ENCODE peak calls at places on chromosome 2, in six cellular contexts. D, G, F, M, B and J are unnamed samples.

GRCh38 chr2:231715988-231716616 is 7.8 kb downstream of the PTMA start:
- DNase-seq in D (no peak), G (peak), F (no peak), M (no peak), B (no peak), J (no peak)

GRCh38 chr2:71802556-71802955 is 345.1 kb downstream of the CYP26B1 start:
- DNase-seq in D (no peak), G (no peak), F (no peak), M (no peak), B (no peak), J (no peak)

GRCh38 chr2:121128741-121129659 is 156.0 kb downstream of the TFCP2L1 start:
- DNase-seq in D (no peak), G (peak), F (peak), M (no peak), B (peak), J (no peak)

GRCh38 chr2:222304737-222305509 is 6.1 kb upstream of the PAX3 start:
- DNase-seq in D (no peak), G (no peak), F (peak), M (no peak), B (no peak), J (no peak)

GRCh38 chr2:167955264-167955906 is 292.0 kb downstream of the STK39 start:
- DNase-seq in D (no peak), G (no peak), F (no peak), M (no peak), B (no peak), J (no peak)

GRCh38 chr2:86392873-86393272 is 48.3 kb upstream of the KDM3A start:
- DNase-seq in D (no peak), G (no peak), F (no peak), M (no peak), B (no peak), J (no peak)

GRCh38 chr2:36277146-36277808 is 78.3 kb upstream of the CRIM1 start:
- DNase-seq in D (no peak), G (no peak), F (no peak), M (no peak), B (no peak), J (no peak)

GRCh38 chr2:221649045-221649444 is 76.9 kb upstream of the EPHA4 start:
- DNase-seq in D (no peak), G (no peak), F (no peak), M (no peak), B (no peak), J (no peak)

GRCh38 chr2:235506291-235506996 is 12.6 kb downstream of the AGAP1 start:
- DNase-seq in D (no peak), G (no peak), F (no peak), M (no peak), B (no peak), J (no peak)

GRCh38 chr2:120350801-120351324 is 4.9 kb downstream of the INHBB start:
- DNase-seq in D (no peak), G (peak), F (no peak), M (no peak), B (no peak), J (no peak)

GRCh38 chr2:205848601-205849000 is 166.3 kb downstream of the NRP2 start:
- DNase-seq in D (no peak), G (no peak), F (no peak), M (no peak), B (no peak), J (no peak)

GRCh38 chr2:28658369-28658768 is 93.3 kb upstream of the PPP1CB start:
- DNase-seq in D (no peak), G (no peak), F (no peak), M (no peak), B (no peak), J (no peak)

GRCh38 chr2:190649035-190649797 is at the start of gene NAB1:
- DNase-seq in D (peak), G (peak), F (peak), M (no peak), B (peak), J (peak)
- TF ChIP-seq POLR2AphosphoS5 in D (no peak), G (no peak), F (no peak), M (peak), B (no peak), J (peak)

GRCh38 chr2:11746376-11746806 is at the start of gene LPIN1:
- DNase-seq in D (peak), G (peak), F (peak), M (no peak), B (peak), J (peak)
- TF ChIP-seq POLR2A in D (peak), G (no peak), F (no peak), M (peak), B (peak), J (peak)

GRCh38 chr2:30684546-30684945 is 122.7 kb downstream of the CAPN13 start:
- DNase-seq in D (no peak), G (no peak), F (peak), M (no peak), B (no peak), J (no peak)

GRCh38 chr2:30684026-30684425 is 123.2 kb downstream of the CAPN13 start:
- DNase-seq in D (no peak), G (no peak), F (peak), M (no peak), B (no peak), J (no peak)

GRCh38 chr2:30686669-30687068 is 120.6 kb downstream of the CAPN13 start:
- DNase-seq in D (no peak), G (no peak), F (peak), M (no peak), B (no peak), J (no peak)

GRCh38 chr2:30684996-30685395 is 122.2 kb downstream of the CAPN13 start:
- DNase-seq in D (no peak), G (no peak), F (peak), M (no peak), B (no peak), J (no peak)

DNA sequence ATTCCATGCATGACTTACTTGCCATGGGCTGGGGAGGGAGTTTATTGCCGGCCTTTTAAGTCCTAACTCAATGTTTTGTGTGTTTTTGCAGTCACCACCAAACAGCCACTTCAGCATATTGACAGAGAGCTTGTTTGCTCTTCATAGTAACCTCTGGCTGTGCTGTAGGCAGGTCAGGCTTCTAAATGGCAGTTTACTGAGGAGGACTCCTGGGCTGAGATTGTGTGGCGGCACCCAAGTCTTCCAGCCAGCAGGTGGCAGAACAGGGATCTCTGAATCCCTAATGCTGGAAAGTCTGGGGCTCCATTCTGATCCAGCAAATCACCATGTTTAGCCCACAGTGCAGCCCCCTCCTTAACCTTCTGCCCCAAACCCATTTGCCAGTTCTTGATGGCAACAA is 121.2 kb downstream of the CAPN13 start:
- DNase-seq in D (no peak), G (peak), F (peak), M (no peak), B (peak), J (no peak)
- TF ChIP-seq TAF1 in D (no peak), G (no peak), F (no peak), M (no peak), B (no peak), J (no peak)

GRCh38 chr2:43019536-43020183 is 206.7 kb downstream of the ZFP36L2 start:
- DNase-seq in D (no peak), G (no peak), F (no peak), M (no peak), B (no peak), J (no peak)

GRCh38 chr2:43020990-43021677 is 205.3 kb downstream of the ZFP36L2 start:
- DNase-seq in D (no peak), G (no peak), F (no peak), M (no peak), B (no peak), J (no peak)

GRCh38 chr2:43020296-43020695 is 206.1 kb downstream of the ZFP36L2 start:
- DNase-seq in D (no peak), G (no peak), F (no peak), M (no peak), B (no peak), J (no peak)

GRCh38 chr2:43019025-43019367 is 207.4 kb downstream of the ZFP36L2 start:
- DNase-seq in D (no peak), G (no peak), F (no peak), M (no peak), B (no peak), J (no peak)

DNA sequence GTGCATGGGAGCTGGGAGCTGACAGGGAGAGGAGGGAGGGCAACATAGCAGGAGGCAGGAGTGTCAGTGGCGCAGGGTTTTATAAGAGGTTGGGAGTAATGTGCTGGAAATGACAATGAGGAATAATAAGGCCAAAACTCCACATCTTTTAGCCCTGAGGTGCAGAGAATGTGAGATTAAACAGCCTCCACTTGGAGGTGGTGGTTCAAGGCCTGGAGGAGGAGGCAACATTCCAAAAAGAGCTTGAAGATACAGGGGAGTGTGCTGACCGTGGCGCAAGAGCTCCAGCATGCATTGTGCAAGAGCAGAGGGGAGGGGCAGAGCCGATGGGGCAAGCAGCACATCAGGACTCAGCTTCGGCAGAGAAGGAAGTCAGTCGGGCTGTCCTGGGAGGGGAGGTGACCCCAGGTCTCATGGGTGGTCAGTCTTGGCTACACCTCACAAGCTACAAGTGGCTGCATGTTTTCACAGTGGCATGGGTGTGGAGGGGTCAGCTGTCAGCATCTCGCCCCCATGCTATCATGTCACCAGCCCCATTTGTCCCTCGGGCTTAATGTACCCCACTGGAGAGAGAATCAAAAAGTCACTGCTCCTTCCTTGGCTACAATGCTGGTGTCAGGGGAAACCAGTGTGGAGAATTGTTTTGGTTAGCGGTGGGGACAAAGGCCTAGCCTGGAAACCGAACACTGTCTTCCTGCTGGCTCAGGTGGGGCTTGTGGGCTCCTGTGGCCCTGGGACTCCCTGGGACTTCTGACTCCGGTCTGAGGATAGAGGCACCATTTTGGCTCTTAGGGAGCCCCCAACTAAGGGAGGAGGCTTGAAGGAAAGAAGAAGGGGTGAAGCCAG is 208.0 kb downstream of the ZFP36L2 start:
- DNase-seq in D (no peak), G (peak), F (no peak), M (no peak), B (peak), J (no peak)
- TF ChIP-seq POLR2AphosphoS5 in D (no peak), G (no peak), F (no peak), M (no peak), B (no peak), J (no peak)

GRCh38 chr2:240921319-240922233 is 15.4 kb downstream of the CROCC2 start:
- DNase-seq in D (no peak), G (no peak), F (peak), M (no peak), B (no peak), J (no peak)
- TF ChIP-seq POLR2A in D (no peak), G (no peak), F (no peak), M (no peak), B (no peak), J (no peak)

GRCh38 chr2:99569393-99569792 is 79.6 kb upstream of the REV1 start:
- DNase-seq in D (no peak), G (no peak), F (no peak), M (no peak), B (no peak), J (no peak)

GRCh38 chr2:99573624-99574251 is 83.9 kb upstream of the REV1 start:
- DNase-seq in D (no peak), G (no peak), F (no peak), M (no peak), B (no peak), J (no peak)

GRCh38 chr2:99572798-99573197 is 83.0 kb upstream of the REV1 start:
- DNase-seq in D (no peak), G (no peak), F (no peak), M (no peak), B (no peak), J (no peak)

GRCh38 chr2:99572380-99572779 is 82.6 kb upstream of the REV1 start:
- DNase-seq in D (no peak), G (no peak), F (no peak), M (no peak), B (no peak), J (no peak)

DNA sequence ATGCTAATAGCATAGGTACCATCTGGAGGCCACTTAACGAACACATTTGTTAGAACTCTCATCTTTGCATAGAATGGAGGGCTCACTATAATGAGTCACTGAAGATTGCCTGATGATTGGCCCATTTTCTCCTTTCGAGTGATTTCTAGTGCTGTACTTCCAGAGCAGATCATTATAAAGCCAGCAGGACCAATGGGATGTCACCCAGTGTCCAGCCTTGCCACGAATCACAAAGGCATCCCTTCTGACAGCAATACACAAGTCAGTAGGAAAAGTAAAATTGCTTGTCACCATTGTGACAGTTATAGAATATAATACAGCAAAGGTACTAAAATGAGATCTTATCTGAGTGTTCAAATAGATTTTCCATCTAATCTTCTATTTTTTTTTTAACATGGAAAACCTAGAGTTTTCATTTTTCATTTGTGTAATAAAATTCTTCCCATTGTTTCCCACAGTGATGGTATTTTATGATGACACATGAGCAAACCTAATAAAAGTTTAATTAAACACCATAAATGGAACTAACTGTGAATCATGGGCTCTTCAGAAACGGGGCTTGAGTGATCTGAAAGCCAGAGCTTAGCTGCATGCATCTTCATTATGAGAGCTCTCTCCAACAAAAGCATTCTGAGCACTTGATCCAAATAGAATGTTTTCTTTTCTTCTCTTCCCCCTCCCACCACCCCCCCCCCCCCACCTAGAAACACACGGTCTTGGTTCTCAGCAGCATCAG is 82.0 kb upstream of the REV1 start:
- DNase-seq in D (no peak), G (no peak), F (no peak), M (no peak), B (no peak), J (no peak)
- TF ChIP-seq TAF1 in D (no peak), G (no peak), F (no peak), M (no peak), B (no peak), J (no peak)

DNA sequence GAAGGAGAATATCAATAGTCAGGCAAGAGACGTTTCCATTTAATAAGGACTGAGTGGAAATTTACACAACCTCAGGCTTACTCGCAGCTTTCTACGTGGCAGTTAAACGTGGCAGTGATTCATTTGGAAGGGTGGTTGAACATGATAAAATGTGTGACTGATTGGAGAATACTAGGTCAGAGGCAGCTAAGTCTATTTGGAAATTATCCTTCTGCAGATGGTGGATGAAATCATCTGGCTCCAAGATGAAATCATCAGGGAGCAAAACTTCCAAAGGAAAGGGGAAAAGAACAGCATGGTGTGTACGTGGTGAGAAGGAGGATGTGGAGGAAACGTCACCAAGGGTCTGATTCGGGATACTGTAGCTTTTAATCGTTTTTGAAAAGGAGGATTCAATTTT is 47.8 kb downstream of the COL3A1 start:
- DNase-seq in D (no peak), G (no peak), F (no peak), M (no peak), B (no peak), J (no peak)
- TF ChIP-seq POLR2AphosphoS5 in D (no peak), G (no peak), F (no peak), M (no peak), B (no peak), J (no peak)